ENCODE peak calls at places on chromosome 7, in six cellular contexts. One of them, this sample, is unnamed.

GRCh38 chr7:83861-84632 is 108.3 kb upstream of the FAM20C start:
- DNase-seq in H1: no peak
- DNase-seq in trophoblast cell: no peak
- DNase-seq in mesenchymal stem cell: no peak
- DNase-seq in IMR-90: no peak
- DNase-seq in mesendoderm: no peak
- DNase-seq in this sample: no peak

GRCh38 chr7:75842836-75843446 is 29.3 kb upstream of the CCL24 start:
- DNase-seq in IMR-90: peak
- DNase-seq in mesendoderm: peak
- DNase-seq in mesenchymal stem cell: peak
- DNase-seq in trophoblast cell: peak
- DNase-seq in H1: no peak
- DNase-seq in this sample: no peak

GRCh38 chr7:54719425-54719824 is 39.6 kb downstream of the SEC61G start:
- DNase-seq in trophoblast cell: no peak
- DNase-seq in mesendoderm: no peak
- DNase-seq in IMR-90: no peak
- DNase-seq in H1: no peak
- DNase-seq in mesenchymal stem cell: no peak
- DNase-seq in this sample: no peak

GRCh38 chr7:108492742-108493141 is 33.2 kb downstream of the PNPLA8 start:
- DNase-seq in H1: no peak
- DNase-seq in mesenchymal stem cell: no peak
- DNase-seq in IMR-90: no peak
- DNase-seq in trophoblast cell: no peak
- DNase-seq in mesendoderm: peak
- DNase-seq in this sample: no peak

GRCh38 chr7:147586526-147586925 is 1004.0 kb upstream of the C7orf33 start:
- DNase-seq in mesendoderm: peak
- DNase-seq in mesenchymal stem cell: no peak
- DNase-seq in H1: no peak
- DNase-seq in trophoblast cell: no peak
- DNase-seq in IMR-90: no peak
- DNase-seq in this sample: no peak

GRCh38 chr7:44486693-44487092 is 3.8 kb downstream of the NUDCD3 start:
- DNase-seq in mesendoderm: peak
- DNase-seq in trophoblast cell: no peak
- DNase-seq in H1: no peak
- DNase-seq in mesenchymal stem cell: peak
- DNase-seq in IMR-90: peak
- DNase-seq in this sample: no peak

GRCh38 chr7:24922099-24922773 is 57.7 kb downstream of the OSBPL3 start:
- DNase-seq in IMR-90: no peak
- DNase-seq in mesenchymal stem cell: no peak
- DNase-seq in mesendoderm: no peak
- DNase-seq in H1: no peak
- DNase-seq in trophoblast cell: no peak
- DNase-seq in this sample: no peak

GRCh38 chr7:88363869-88364268 is 57.2 kb upstream of the STEAP4 start:
- DNase-seq in mesendoderm: no peak
- DNase-seq in H1: no peak
- DNase-seq in IMR-90: no peak
- DNase-seq in trophoblast cell: no peak
- DNase-seq in mesenchymal stem cell: no peak
- DNase-seq in this sample: no peak

GRCh38 chr7:981793-982510 is 1.0 kb upstream of the CYP2W1 start:
- DNase-seq in H1: no peak
- DNase-seq in mesenchymal stem cell: no peak
- DNase-seq in trophoblast cell: no peak
- DNase-seq in mesendoderm: no peak
- DNase-seq in IMR-90: no peak
- DNase-seq in this sample: no peak

GRCh38 chr7:93948106-93948505 is 26.6 kb downstream of the GNG11 start:
- DNase-seq in mesenchymal stem cell: peak
- DNase-seq in H1: no peak
- DNase-seq in trophoblast cell: peak
- DNase-seq in IMR-90: peak
- DNase-seq in mesendoderm: no peak
- DNase-seq in this sample: no peak

GRCh38 chr7:144391014-144391413 is 12.5 kb downstream of the NOBOX start:
- DNase-seq in trophoblast cell: no peak
- DNase-seq in IMR-90: no peak
- DNase-seq in mesenchymal stem cell: no peak
- DNase-seq in mesendoderm: no peak
- DNase-seq in H1: no peak
- DNase-seq in this sample: no peak

DNA sequence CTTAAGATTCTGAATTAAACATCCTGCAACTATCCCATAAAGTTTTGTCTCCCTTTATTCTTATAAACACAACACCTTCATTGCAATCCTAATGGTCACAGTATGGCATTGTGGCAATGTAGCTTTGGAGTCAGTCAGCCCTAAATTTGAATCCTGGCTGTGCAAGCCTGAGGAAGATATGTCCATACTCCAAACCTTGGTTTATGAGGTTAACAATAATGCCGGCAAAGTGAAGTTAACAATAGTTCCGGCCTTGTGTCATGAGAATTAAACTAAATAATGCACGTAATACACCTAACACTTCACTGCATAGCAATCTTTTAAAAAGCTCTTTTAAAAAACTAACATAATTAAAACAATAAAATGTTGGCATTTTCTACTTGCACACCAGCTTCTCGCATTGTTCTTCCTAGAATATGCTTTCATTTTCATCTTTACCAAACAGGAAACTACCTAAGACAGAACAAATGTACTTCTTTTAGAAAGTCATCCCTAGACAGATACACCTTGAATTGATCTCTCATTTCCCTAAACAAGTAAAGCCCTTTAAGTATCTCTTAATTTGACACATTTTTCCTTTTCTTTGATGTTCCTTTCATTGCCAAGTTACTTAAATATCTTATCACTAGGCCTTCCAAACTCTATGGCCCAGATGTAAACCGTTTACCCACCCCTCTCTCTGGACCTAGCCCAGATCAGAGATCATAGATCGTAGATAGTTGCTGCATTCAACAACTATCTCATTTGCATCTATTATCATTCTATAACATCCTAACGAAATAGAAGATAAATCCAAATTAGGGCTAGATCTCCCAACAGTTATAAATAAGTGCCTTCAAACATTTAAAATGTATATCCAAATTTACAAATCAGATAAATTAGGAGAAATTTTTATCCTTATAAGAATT is 66.7 kb downstream of the CREB3L2 start:
- DNase-seq in H1: no peak
- DNase-seq in mesenchymal stem cell: no peak
- DNase-seq in mesendoderm: peak
- DNase-seq in IMR-90: no peak
- DNase-seq in trophoblast cell: no peak
- DNase-seq in this sample: no peak
- H3K4me3 ChIP-seq in H1: no peak
- H3K4me3 ChIP-seq in mesenchymal stem cell: no peak
- H3K4me3 ChIP-seq in mesendoderm: no peak
- H3K4me3 ChIP-seq in IMR-90: no peak
- H3K4me3 ChIP-seq in trophoblast cell: no peak
- H3K4me3 ChIP-seq in this sample: no peak

DNA sequence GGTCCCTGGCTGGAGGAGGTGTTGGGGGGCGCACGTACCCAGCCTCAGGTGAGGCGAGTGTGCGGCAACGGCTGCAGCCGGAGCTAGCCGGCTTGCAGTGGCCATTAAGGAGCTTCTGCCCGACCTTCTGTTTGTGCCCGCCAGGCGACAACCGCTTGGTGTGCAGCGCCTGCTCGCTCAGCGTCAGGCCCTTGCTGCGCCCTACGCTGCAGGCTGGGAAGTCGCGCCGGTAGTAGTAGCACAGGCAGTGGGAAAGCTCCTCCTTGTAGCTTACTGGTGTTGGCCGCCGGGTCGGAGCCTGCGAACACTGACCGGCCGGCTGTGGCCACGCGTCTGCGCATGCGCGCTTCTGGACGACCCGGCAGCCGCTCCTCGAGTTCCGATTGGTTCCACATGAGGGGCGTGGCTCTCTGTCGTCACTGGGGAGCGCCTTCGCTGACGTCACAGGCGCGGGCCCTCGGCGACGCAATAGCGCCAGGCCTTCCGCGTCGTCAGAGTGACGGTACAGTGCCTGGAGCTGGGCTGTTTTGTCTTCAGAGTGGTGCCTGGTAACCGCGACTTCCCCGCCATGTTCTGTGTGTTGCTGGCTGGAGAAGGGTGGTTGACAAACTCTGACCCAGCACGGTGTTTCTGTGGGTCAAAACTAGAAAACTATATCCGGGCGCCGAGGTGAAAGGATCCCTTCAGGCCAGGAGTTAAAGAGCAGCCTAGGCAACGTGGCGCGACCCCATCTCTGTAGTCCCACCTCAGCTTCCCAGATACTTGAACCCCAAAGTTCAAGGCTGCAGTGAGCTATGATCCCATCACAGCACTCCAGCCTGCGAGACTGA is 76.3 kb upstream of the TMEM248 start:
- DNase-seq in trophoblast cell: peak
- DNase-seq in H1: peak
- DNase-seq in mesendoderm: peak
- DNase-seq in mesenchymal stem cell: peak
- DNase-seq in IMR-90: peak
- DNase-seq in this sample: peak
- H3K4ac ChIP-seq in trophoblast cell: peak
- H3K4ac ChIP-seq in H1: peak
- H3K4ac ChIP-seq in mesendoderm: peak
- H3K4ac ChIP-seq in mesenchymal stem cell: peak
- H3K4ac ChIP-seq in IMR-90: peak
- H3K4ac ChIP-seq in this sample: no peak

DNA sequence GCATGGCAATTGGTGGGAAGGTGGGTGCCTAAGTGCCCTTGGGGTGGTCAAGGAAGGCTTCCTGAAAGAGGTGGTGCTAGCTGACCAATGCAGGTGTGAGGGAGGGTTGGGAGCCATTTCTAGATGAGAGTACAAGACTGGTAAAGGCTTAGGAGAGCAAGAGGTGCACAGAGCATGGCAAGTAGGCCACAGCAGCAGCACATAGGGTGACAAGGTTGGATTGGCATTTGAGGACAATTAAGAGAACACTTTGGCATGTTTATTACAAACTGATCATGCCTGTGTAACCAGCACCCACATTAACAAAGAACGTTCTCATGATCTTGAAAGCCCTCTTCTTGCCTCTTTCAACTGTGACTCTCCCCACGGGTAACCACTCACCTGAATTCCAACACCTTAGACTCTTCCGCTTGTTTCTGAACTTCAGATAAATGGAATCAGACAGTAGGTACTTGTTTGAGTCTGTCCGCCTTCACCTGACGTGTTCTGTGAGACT is 107.6 kb downstream of the MYL10 start:
- DNase-seq in IMR-90: no peak
- DNase-seq in mesendoderm: no peak
- DNase-seq in trophoblast cell: no peak
- DNase-seq in H1: no peak
- DNase-seq in mesenchymal stem cell: no peak
- DNase-seq in this sample: no peak
- H3K4me3 ChIP-seq in IMR-90: no peak
- H3K4me3 ChIP-seq in mesendoderm: no peak
- H3K4me3 ChIP-seq in trophoblast cell: no peak
- H3K4me3 ChIP-seq in H1: no peak
- H3K4me3 ChIP-seq in mesenchymal stem cell: no peak
- H3K4me3 ChIP-seq in this sample: no peak

GRCh38 chr7:149125864-149126661 is at the start of gene ZNF425:
- DNase-seq in trophoblast cell: peak
- DNase-seq in IMR-90: peak
- DNase-seq in H1: peak
- DNase-seq in mesenchymal stem cell: peak
- DNase-seq in mesendoderm: peak
- DNase-seq in this sample: peak
- H3K4ac ChIP-seq in trophoblast cell: peak
- H3K4ac ChIP-seq in IMR-90: peak
- H3K4ac ChIP-seq in H1: peak
- H3K4ac ChIP-seq in mesenchymal stem cell: peak
- H3K4ac ChIP-seq in mesendoderm: peak
- H3K4ac ChIP-seq in this sample: peak

GRCh38 chr7:67487316-67487715 is 490.7 kb downstream of the TYW1 start:
- DNase-seq in H1: no peak
- DNase-seq in IMR-90: no peak
- DNase-seq in mesenchymal stem cell: no peak
- DNase-seq in mesendoderm: no peak
- DNase-seq in trophoblast cell: no peak
- DNase-seq in this sample: no peak

GRCh38 chr7:67489881-67490280 is 493.2 kb downstream of the TYW1 start:
- DNase-seq in IMR-90: no peak
- DNase-seq in H1: no peak
- DNase-seq in mesenchymal stem cell: no peak
- DNase-seq in mesendoderm: no peak
- DNase-seq in trophoblast cell: peak
- DNase-seq in this sample: no peak

GRCh38 chr7:67484244-67484751 is 487.7 kb downstream of the TYW1 start:
- DNase-seq in mesenchymal stem cell: peak
- DNase-seq in trophoblast cell: peak
- DNase-seq in H1: peak
- DNase-seq in IMR-90: peak
- DNase-seq in mesendoderm: peak
- DNase-seq in this sample: peak
- H3K4me3 ChIP-seq in mesenchymal stem cell: peak
- H3K4me3 ChIP-seq in trophoblast cell: no peak
- H3K4me3 ChIP-seq in H1: no peak
- H3K4me3 ChIP-seq in IMR-90: no peak
- H3K4me3 ChIP-seq in mesendoderm: no peak
- H3K4me3 ChIP-seq in this sample: peak

This sample was measured in neuronal stem cell.